ENCODE peak calls at places on chromosomes 7 and 10, in four cellular contexts. G, O, S and Y are unnamed samples.

GRCh38 chr7:98287486-98287959 is 6.0 kb downstream of the BRI3 start:
- DNase-seq in O (no peak), S (no peak), G (peak; percentile 65), Y (peak; percentile 92)

GRCh38 chr10:60732240-60733188 is 45.8 kb upstream of the CDK1 start:
- DNase-seq in S (no peak), G (peak; percentile 48), O (no peak), Y (peak; percentile 48)

GRCh38 chr7:74203157-74203556 is 6.6 kb upstream of the LAT2 start:
- DNase-seq in G (peak; percentile 68), S (peak; percentile 54), O (peak; percentile 62), Y (peak; percentile 49)

GRCh38 chr7:116265881-116266280 is 55.5 kb downstream of the TES start:
- DNase-seq in G (no peak), O (peak; percentile 15), S (no peak), Y (no peak)

GRCh38 chr7:19772323-19772722 is 1.1 kb downstream of the TMEM196 start:
- DNase-seq in S (no peak), O (no peak), G (no peak), Y (peak; percentile 42)

GRCh38 chr10:118459642-118460193 is 117.6 kb upstream of the FAM204A start:
- DNase-seq in S (peak; percentile 61), G (peak; percentile 80), O (peak; percentile 55), Y (peak; percentile 75)

GRCh38 chr10:66748217-66748616 is 177.6 kb upstream of the LRRTM3 start:
- DNase-seq in O (no peak), G (no peak), S (no peak), Y (no peak)

GRCh38 chr7:115178831-115179230 is 256.9 kb downstream of the MDFIC start:
- DNase-seq in O (no peak), G (no peak), S (no peak), Y (no peak)

GRCh38 chr7:75842836-75843446 is 29.3 kb upstream of the CCL24 start:
- DNase-seq in O (peak; percentile 94), S (peak; percentile 72), G (peak; percentile 22), Y (no peak)

GRCh38 chr10:24685958-24686540 is 37.6 kb downstream of the ARHGAP21 start:
- DNase-seq in S (no peak), G (no peak), O (peak; percentile 69), Y (no peak)

GRCh38 chr10:80530251-80530650 is 7.5 kb upstream of the SH2D4B start:
- DNase-seq in G (peak; percentile 44), S (peak; percentile 79), O (peak; percentile 25), Y (no peak)

GRCh38 chr10:938954-939678 is 7.6 kb upstream of the LARP4B start:
- DNase-seq in G (no peak), S (no peak), O (no peak), Y (no peak)

GRCh38 chr7:69399038-69399800 is 199.1 kb upstream of the AUTS2 start:
- DNase-seq in O (no peak), G (peak; percentile 95), S (no peak), Y (peak; percentile 51)

GRCh38 chr7:129778770-129779601 is 167.5 kb downstream of the NRF1 start:
- DNase-seq in O (no peak), S (no peak), G (no peak), Y (no peak)

GRCh38 chr7:32680259-32681173 is 185.2 kb downstream of the AVL9 start:
- DNase-seq in G (peak; percentile 90), O (peak; percentile 78), S (no peak), Y (peak; percentile 71)

GRCh38 chr7:4960363-4960762 is 1.4 kb upstream of the MMD2 start:
- DNase-seq in O (no peak), G (no peak), S (no peak), Y (no peak)

GRCh38 chr7:74126220-74126880 is 42.7 kb downstream of the LIMK1 start:
- DNase-seq in S (no peak), G (no peak), O (no peak), Y (no peak)

GRCh38 chr7:69819306-69819705 is 221.0 kb downstream of the AUTS2 start:
- DNase-seq in G (no peak), O (no peak), S (no peak), Y (no peak)

GRCh38 chr7:26686448-26686981 is 177.9 kb downstream of the SKAP2 start:
- DNase-seq in S (peak; percentile 54), O (peak; percentile 97), G (peak; percentile 88), Y (peak; percentile 66)

GRCh38 chr7:123770378-123770777 is 21.6 kb upstream of the WASL start:
- DNase-seq in S (peak; percentile 84), O (peak; percentile 34), G (no peak), Y (no peak)

GRCh38 chr10:119780879-119781480 is 55.1 kb downstream of the INPP5F start:
- DNase-seq in O (no peak), G (no peak), S (no peak), Y (no peak)

GRCh38 chr7:55073051-55073511 is 54.3 kb downstream of the EGFR start:
- DNase-seq in G (no peak), O (peak; percentile 42), S (peak; percentile 49), Y (no peak)

GRCh38 chr7:2204446-2204845 is 28.3 kb downstream of the MAD1L1 start:
- DNase-seq in S (no peak), G (no peak), O (no peak), Y (no peak)
- H3K4me2 ChIP-seq in S (no peak overlapping the region), G (no peak overlapping the region), O (no peak overlapping the region), Y (no peak overlapping the region)

DNA sequence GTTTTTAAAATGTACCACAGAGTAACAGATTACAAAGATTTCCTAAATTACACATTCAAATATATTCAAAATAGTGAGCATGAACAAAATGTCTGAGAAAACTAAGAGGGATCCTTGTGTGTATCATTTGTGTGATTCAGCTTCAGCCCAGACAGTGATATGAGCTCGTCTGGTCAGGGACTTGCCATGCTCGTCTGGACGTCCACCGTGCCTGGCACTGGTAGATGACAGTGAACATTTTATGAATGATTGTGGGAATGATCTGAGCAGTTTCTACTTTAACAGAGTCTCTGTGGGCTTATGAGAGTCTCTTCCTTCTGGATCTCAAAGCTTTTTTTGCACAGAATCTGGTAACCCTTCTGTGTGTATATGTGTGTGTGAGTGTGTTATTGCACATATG is 34.2 kb upstream of the ANKRD2 start:
- DNase-seq in O (no peak), G (no peak), S (peak; percentile 52), Y (no peak)
- H3K4me2 ChIP-seq in O (no peak overlapping the region), G (no peak overlapping the region), S (peak overlapping the region; percentile 22), Y (no peak overlapping the region)

GRCh38 chr7:155459867-155460461 is 2.0 kb downstream of the EN2 start:
- DNase-seq in G (no peak), O (no peak), S (no peak), Y (no peak)
- H3K4me2 ChIP-seq in G (no peak overlapping the region), O (no peak overlapping the region), S (no peak overlapping the region), Y (no peak overlapping the region)

GRCh38 chr10:5595591-5596590 is 70.5 kb downstream of the ASB13 start:
- DNase-seq in G (peak; percentile 62), O (no peak), S (peak; percentile 69), Y (no peak)
- H3K4me2 ChIP-seq in G (no peak overlapping the region), O (no peak overlapping the region), S (peak overlapping the region; percentile 71), Y (no peak overlapping the region)

GRCh38 chr7:2757904-2758672 is 70.1 kb downstream of the AMZ1 start:
- DNase-seq in O (peak; percentile 99), S (peak; percentile 97), G (peak; percentile 87), Y (no peak)
- H3K4me2 ChIP-seq in O (peak overlapping the region; percentile 82), S (peak overlapping the region; percentile 93), G (no peak overlapping the region), Y (no peak overlapping the region)

GRCh38 chr10:72297281-72297967 is 23.7 kb downstream of the DDIT4 start:
- DNase-seq in S (peak; percentile 96), O (peak; percentile 88), G (peak; percentile 49), Y (no peak)

GRCh38 chr10:72298774-72299519 is 25.2 kb downstream of the DDIT4 start:
- DNase-seq in S (no peak), G (no peak), O (no peak), Y (no peak)

GRCh38 chr10:72297968-72298773 is 24.4 kb downstream of the DDIT4 start:
- DNase-seq in S (peak; percentile 99), G (peak; percentile 99), O (peak; percentile 99), Y (peak; percentile 98)

GRCh38 chr10:72292223-72292691 is 18.5 kb downstream of the DDIT4 start:
- DNase-seq in S (peak; percentile 76), G (no peak), O (no peak), Y (no peak)

DNA sequence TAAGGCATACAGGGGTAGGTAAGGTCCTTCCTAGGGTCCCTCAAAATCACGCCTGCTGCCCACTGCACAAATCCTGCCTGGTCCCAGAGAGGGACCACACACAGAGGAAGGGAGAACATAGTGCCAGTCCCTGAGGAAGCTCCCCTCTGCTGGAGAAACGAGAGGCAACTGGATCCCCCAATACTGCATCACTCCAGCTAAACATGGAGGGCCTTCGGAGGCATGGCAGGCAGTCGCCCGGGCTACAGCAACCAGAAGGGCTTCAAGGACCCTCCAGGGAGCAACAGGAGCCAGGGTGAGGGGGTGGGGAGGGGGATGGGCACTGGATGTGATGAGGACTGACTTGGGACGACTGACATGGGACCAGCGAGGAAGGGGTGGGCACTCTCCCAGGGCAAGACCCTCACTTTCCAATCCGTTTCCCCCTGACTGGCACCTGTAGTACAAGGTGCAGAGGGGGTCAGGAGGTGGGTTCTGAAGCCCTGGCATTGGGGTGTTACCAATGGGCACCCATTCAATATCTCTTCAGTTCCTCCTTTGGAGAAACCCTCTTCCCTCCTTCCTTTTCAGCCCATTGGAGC is 21.7 kb downstream of the DDIT4 start:
- DNase-seq in S (no peak), G (no peak), O (no peak), Y (no peak)
- H3K4me2 ChIP-seq in S (peak overlapping the region; percentile 94), G (no peak overlapping the region), O (no peak overlapping the region), Y (no peak overlapping the region)

DNA sequence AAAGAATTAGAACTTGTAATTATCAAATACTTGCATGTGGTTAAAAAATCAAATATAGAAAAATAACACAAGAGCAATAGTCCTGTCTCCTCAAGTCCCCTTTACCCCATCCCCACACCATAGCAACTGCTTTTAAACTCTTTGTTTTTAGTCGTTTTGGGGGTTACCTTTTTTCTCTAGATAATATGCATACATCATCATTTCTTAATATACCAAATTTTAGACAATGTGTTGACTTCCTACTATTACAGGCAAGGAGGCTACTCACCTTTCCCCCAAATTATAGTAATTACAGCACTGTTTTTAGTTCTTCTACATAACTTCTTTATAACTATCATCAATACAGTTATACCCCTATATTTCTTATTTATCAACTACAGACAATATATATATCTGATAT is 57.3 kb downstream of the SLC18A2 start:
- DNase-seq in O (no peak), G (no peak), S (no peak), Y (no peak)
- H3K4me2 ChIP-seq in O (no peak overlapping the region), G (no peak overlapping the region), S (no peak overlapping the region), Y (no peak overlapping the region)

DNA sequence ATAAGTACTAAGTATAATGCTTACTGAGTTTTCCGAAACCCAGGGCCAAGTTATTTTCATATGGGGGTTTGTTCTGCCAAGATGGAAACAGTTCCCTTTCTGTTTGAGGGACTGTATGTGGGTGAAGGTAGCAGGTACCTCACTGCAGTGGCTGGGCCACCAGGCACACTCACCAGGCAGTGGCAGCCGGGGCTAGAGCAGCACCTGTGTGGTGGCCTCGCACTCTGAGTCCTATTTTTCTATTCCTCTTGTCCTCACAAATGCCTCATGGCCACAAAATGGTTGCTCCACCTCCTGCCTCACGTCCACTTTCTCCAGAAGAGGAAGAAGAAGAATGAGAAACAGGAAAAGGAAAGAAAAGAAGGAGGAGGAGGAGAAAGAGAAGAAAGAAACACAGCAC is 167.3 kb upstream of the SHH start:
- DNase-seq in S (no peak), G (no peak), O (no peak), Y (no peak)
- H3K4me2 ChIP-seq in S (no peak overlapping the region), G (no peak overlapping the region), O (no peak overlapping the region), Y (no peak overlapping the region)